ENCODE peak calls at places on chromosomes 12 and 14, in five cellular contexts. M is mesothelial cell of epicardium, V is GM10248, W is heart left ventricle, N is left lung. U is an unnamed sample.

GRCh38 chr14:50260072-50260471 is 28.7 kb upstream of the SOS2 start:
- DNase-seq in N (no peak), W (no peak), V (no peak), M (no peak), U (no peak)

GRCh38 chr14:29898470-29898869 is 29.2 kb downstream of the PRKD1 start:
- DNase-seq in N (no peak), V (no peak), W (no peak), M (no peak), U (no peak)

GRCh38 chr12:12999959-13000615 is at the start of gene HEBP1:
- DNase-seq in M (peak), W (peak), N (peak), V (peak), U (peak)

GRCh38 chr12:118436002-118436724 is 59.8 kb downstream of the SUDS3 start:
- DNase-seq in V (no peak), W (no peak), N (no peak), M (no peak), U (no peak)

GRCh38 chr12:86774841-86775386 is 518.7 kb upstream of the MGAT4C start:
- DNase-seq in W (no peak), V (no peak), M (no peak), N (no peak), U (no peak)

GRCh38 chr12:685388-685787 is 22.1 kb upstream of the NINJ2 start:
- DNase-seq in M (no peak), V (peak), N (no peak), W (no peak), U (no peak)

GRCh38 chr14:105492051-105492965 is 1.3 kb downstream of the TEDC1 start:
- DNase-seq in M (no peak), V (no peak), N (peak), W (no peak), U (no peak)

GRCh38 chr12:108241961-108242360 is 97.2 kb downstream of the CMKLR1 start:
- DNase-seq in V (no peak), N (no peak), M (no peak), W (no peak), U (no peak)

GRCh38 chr14:33848706-33849454 is 102.0 kb downstream of the EGLN3 start:
- DNase-seq in W (peak), N (peak), M (peak), V (peak), U (no peak)

GRCh38 chr14:90785474-90785873 is 30.8 kb downstream of the TTC7B start:
- DNase-seq in W (peak), V (no peak), N (no peak), M (no peak), U (no peak)

GRCh38 chr12:574475-575128 is 88.6 kb downstream of the NINJ2 start:
- DNase-seq in V (no peak), W (no peak), M (no peak), N (no peak), U (no peak)

GRCh38 chr12:106309671-106310313 is 7.3 kb downstream of the TCP11L2 start:
- DNase-seq in M (no peak), V (no peak), N (no peak), W (peak), U (no peak)

GRCh38 chr12:29176951-29177350 is 27.9 kb downstream of the FAR2 start:
- DNase-seq in M (no peak), N (no peak), V (no peak), W (no peak), U (no peak)

GRCh38 chr12:81284137-81284536 is 206.3 kb downstream of the ACSS3 start:
- DNase-seq in M (no peak), W (no peak), V (no peak), N (no peak), U (no peak)

GRCh38 chr12:120822832-120823503 is 81.2 kb downstream of the SPPL3 start:
- DNase-seq in M (no peak), V (no peak), W (no peak), N (no peak), U (no peak)

GRCh38 chr14:52272375-52272774 is 4.9 kb downstream of the PTGDR start:
- DNase-seq in N (no peak), V (peak), W (no peak), M (no peak), U (no peak)

GRCh38 chr12:12086975-12087692 is 16.4 kb downstream of the BCL2L14 start:
- DNase-seq in N (no peak), V (no peak), W (no peak), M (no peak), U (no peak)

GRCh38 chr12:53065975-53066593 is 13.1 kb downstream of the SPRYD3 start:
- DNase-seq in M (peak), V (peak), W (peak), N (peak), U (peak)

GRCh38 chr14:69246331-69246730 is 13.6 kb upstream of the GALNT16 start:
- DNase-seq in W (no peak), M (no peak), V (no peak), N (no peak), U (no peak)

GRCh38 chr12:116384175-116384574 is 106.7 kb upstream of the MED13L start:
- DNase-seq in M (no peak), N (no peak), V (no peak), W (no peak), U (no peak)

GRCh38 chr12:116384629-116385485 is 107.4 kb upstream of the MED13L start:
- DNase-seq in N (no peak), M (no peak), W (peak), V (peak), U (no peak)

GRCh38 chr12:116382456-116382902 is 105.0 kb upstream of the MED13L start:
- DNase-seq in N (no peak), M (no peak), V (no peak), W (no peak), U (no peak)

GRCh38 chr12:116389326-116389725 is 111.8 kb upstream of the MED13L start:
- DNase-seq in V (no peak), W (peak), M (no peak), N (no peak), U (no peak)

DNA sequence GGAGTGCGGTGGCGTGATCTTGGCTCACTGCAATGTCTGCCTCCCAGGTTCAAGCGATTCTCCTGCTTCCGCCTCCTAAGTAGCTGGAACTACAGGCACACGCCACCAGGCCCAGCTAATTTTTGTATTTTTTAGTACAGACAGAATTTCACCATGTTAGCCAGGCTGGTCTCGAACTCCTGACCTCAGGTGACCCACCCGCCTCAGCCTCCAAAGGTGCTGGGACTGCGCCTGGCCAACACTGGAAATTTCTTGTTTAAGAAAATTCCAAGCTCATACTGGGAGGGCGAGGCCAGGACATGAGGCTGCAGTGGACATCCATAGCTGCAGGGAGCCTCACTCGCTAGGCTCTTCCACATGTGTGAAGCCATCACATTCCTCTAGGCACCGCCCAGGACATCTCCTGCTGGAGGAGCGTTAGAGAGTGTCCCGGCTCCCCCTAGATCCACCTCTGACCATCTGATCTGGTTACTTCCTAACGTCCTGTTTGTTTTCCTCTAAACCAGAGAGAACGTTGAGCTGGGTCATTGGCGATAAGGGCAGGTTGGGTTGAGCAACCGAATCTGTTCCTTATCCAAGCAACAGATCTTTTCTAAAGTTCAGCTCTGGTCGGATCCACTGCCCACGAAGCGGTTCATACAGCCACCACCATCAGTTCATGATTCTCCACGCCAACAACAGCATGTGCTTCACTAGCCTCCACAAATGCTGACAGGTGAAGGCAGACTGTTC is 108.2 kb upstream of the MED13L start:
- DNase-seq in W (no peak), M (no peak), N (no peak), V (no peak), U (no peak)
- TF ChIP-seq CTCF in W (no peak), M (no peak), N (no peak), V (no peak), U (no peak)

GRCh38 chr14:97412933-97413574 is 615.9 kb downstream of the VRK1 start:
- DNase-seq in N (no peak), V (no peak), M (no peak), W (no peak), U (no peak)

GRCh38 chr14:97414718-97415098 is 617.5 kb downstream of the VRK1 start:
- DNase-seq in M (no peak), V (no peak), W (no peak), N (no peak), U (no peak)

GRCh38 chr14:97413991-97414717 is 617.0 kb downstream of the VRK1 start:
- DNase-seq in M (no peak), W (no peak), N (no peak), V (no peak), U (no peak)

GRCh38 chr14:97410667-97411286 is 613.6 kb downstream of the VRK1 start:
- DNase-seq in V (no peak), W (no peak), M (no peak), N (no peak), U (no peak)

DNA sequence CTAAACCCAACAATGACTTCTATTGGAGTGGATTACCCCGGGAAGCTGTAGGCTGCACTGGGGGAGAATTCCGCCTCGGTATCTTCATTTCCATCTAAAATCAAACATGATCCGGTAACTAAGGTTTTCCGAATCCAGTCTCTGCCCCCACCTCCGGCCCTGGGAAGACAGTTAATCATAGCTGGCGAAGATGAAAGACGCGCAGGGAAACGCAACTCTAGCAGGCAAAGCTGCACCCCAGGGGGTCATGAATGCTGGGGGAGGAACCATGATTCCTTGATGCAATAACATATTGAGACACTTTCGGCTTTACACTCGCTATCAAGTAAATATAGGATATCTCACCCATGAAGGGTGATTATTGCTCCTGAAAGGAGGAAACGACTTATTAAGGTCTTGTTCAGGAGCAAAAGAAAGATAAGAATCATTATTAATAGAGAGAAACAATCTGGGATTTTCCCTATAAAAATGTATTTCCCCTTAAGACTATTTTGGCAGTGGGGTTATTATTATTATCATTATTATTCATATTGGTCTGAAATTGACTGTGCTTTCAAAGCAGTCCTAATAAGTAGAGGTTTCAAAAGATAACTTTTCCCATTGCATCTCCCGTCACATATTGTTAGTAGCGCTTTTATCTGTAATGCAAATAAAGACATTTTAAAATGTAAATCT is 614.9 kb downstream of the VRK1 start:
- DNase-seq in V (no peak), N (no peak), W (no peak), M (no peak), U (no peak)
- TF ChIP-seq CTCF in V (no peak), N (no peak), W (no peak), M (no peak), U (no peak)

GRCh38 chr14:65153101-65153500 is 50.8 kb upstream of the MAX start:
- DNase-seq in N (no peak), W (no peak), M (no peak), V (no peak), U (no peak)
- TF ChIP-seq CTCF in N (no peak), W (no peak), M (no peak), V (no peak), U (no peak)

GRCh38 chr12:31015215-31015614 is 58.4 kb upstream of the DDX11 start:
- DNase-seq in N (no peak), M (no peak), V (no peak), W (no peak), U (no peak)

GRCh38 chr12:31011336-31011735 is 62.3 kb upstream of the DDX11 start:
- DNase-seq in W (no peak), V (no peak), M (no peak), N (no peak), U (no peak)

GRCh38 chr12:31008961-31009840 is 64.5 kb upstream of the DDX11 start:
- DNase-seq in V (no peak), M (no peak), N (no peak), W (no peak), U (no peak)

GRCh38 chr12:31009976-31010375 is 63.7 kb upstream of the DDX11 start:
- DNase-seq in M (no peak), W (no peak), N (no peak), V (no peak), U (no peak)

GRCh38 chr12:31011746-31012567 is 61.7 kb upstream of the DDX11 start:
- DNase-seq in V (no peak), N (no peak), W (no peak), M (no peak), U (no peak)
- TF ChIP-seq CTCF in V (peak), N (no peak), W (no peak), M (no peak), U (no peak)

U was measured in omental fat pad.